ENCODE peak calls at places on chromosomes 11 and 22, in seven cellular contexts. Y is CD8-positive, alpha-beta T cell; P is fibroblast of the aortic adventitia; R is PC-9; L is cardiac muscle cell; V is NAMALWA; Z is GM06990. K is an unnamed sample.

GRCh38 chr11:107140988-107141387 is 122.7 kb upstream of the GUCY1A2 start:
- DNase-seq in L (no peak), Y (no peak), V (no peak), R (no peak), Z (no peak), P (no peak), K (no peak)

GRCh38 chr11:112042161-112042960 is 17.2 kb downstream of the DLAT start:
- DNase-seq in P (peak), Z (no peak), R (no peak), L (peak), V (no peak), Y (no peak), K (peak)

GRCh38 chr11:279966-280761 is 2.0 kb downstream of the NLRP6 start:
- DNase-seq in L (peak), Y (peak), R (no peak), P (no peak), Z (no peak), V (no peak), K (no peak)

GRCh38 chr22:19497245-19497644 is 17.5 kb downstream of the CDC45 start:
- DNase-seq in L (peak), Z (no peak), P (peak), R (no peak), V (no peak), Y (no peak), K (peak)

GRCh38 chr22:24601217-24602104 is 1.5 kb upstream of the GGT1 start:
- DNase-seq in P (no peak), R (peak), V (no peak), Z (no peak), L (no peak), Y (no peak), K (no peak)

GRCh38 chr22:35072939-35073338 is 7.0 kb downstream of the ISX start:
- DNase-seq in L (peak), V (no peak), R (no peak), P (no peak), Z (no peak), Y (no peak), K (no peak)

GRCh38 chr11:57500926-57501325 is 14.6 kb downstream of the SLC43A1 start:
- DNase-seq in R (no peak), Y (no peak), V (no peak), P (no peak), L (no peak), Z (no peak), K (no peak)

GRCh38 chr11:36056160-36056751 is 112.4 kb downstream of the LDLRAD3 start:
- DNase-seq in Z (no peak), P (peak), R (peak), L (peak), V (peak), Y (no peak), K (no peak)

GRCh38 chr22:32897400-32897799 is 95.9 kb downstream of the TIMP3 start:
- DNase-seq in R (no peak), L (peak), Y (no peak), P (peak), Z (no peak), V (no peak), K (no peak)

GRCh38 chr11:3835752-3836151 is 5.0 kb downstream of the RHOG start:
- DNase-seq in R (no peak), Y (no peak), V (no peak), L (no peak), Z (no peak), P (no peak), K (no peak)

GRCh38 chr22:31556627-31557203 is 60.4 kb downstream of the SFI1 start:
- DNase-seq in Z (no peak), V (peak), P (peak), L (peak), Y (no peak), R (peak), K (no peak)

GRCh38 chr11:23564370-23564769 is 704.1 kb upstream of the CCDC179 start:
- DNase-seq in P (no peak), L (no peak), Z (no peak), V (no peak), Y (no peak), R (no peak), K (no peak)

GRCh38 chr22:49046546-49047305 is 780.9 kb downstream of the BRD1 start:
- DNase-seq in Z (no peak), P (no peak), L (no peak), R (peak), V (peak), Y (no peak), K (no peak)

GRCh38 chr22:42066133-42066761 is 4.4 kb downstream of the NAGA start:
- DNase-seq in Y (no peak), P (no peak), R (no peak), Z (no peak), L (no peak), V (no peak), K (no peak)

GRCh38 chr11:32466279-32466915 is 31.1 kb upstream of the WT1 start:
- DNase-seq in V (no peak), Y (no peak), L (peak), P (peak), Z (no peak), R (no peak), K (no peak)

GRCh38 chr11:134361661-134362060 is 29.9 kb downstream of the GLB1L2 start:
- DNase-seq in R (no peak), P (no peak), V (no peak), Z (no peak), L (no peak), Y (no peak), K (no peak)

GRCh38 chr11:33912405-33913361 is 20.8 kb upstream of the LMO2 start:
- DNase-seq in Z (peak), V (peak), R (peak), P (peak), Y (no peak), L (peak), K (peak)

GRCh38 chr22:50434849-50435700 is 39.8 kb downstream of the SBF1 start:
- DNase-seq in R (no peak), Y (no peak), Z (peak), V (no peak), P (no peak), L (no peak), K (no peak)

GRCh38 chr22:43990044-43990443 is 34.1 kb upstream of the PARVB start:
- DNase-seq in L (no peak), R (no peak), V (no peak), P (no peak), Z (no peak), Y (no peak), K (no peak)

GRCh38 chr11:65476632-65477270 is 22.1 kb upstream of the MALAT1 start:
- DNase-seq in Z (no peak), L (no peak), P (peak), V (no peak), R (no peak), Y (no peak), K (no peak)

GRCh38 chr11:95445746-95446333 is 214.8 kb upstream of the SESN3 start:
- DNase-seq in V (no peak), Z (no peak), P (no peak), L (no peak), Y (no peak), R (no peak), K (no peak)

GRCh38 chr11:67055812-67056211 is 835 bp upstream of the RHOD start:
- DNase-seq in R (peak), Y (no peak), Z (no peak), L (peak), P (no peak), V (no peak), K (no peak)

GRCh38 chr11:128095459-128096096 is 491.8 kb downstream of the ETS1 start:
- DNase-seq in L (peak), R (peak), P (peak), V (peak), Z (no peak), Y (no peak), K (peak)

GRCh38 chr11:109062445-109062844 is 359.5 kb upstream of the C11orf87 start:
- DNase-seq in L (peak), V (no peak), Z (no peak), Y (no peak), P (peak), R (no peak), K (no peak)

GRCh38 chr11:28209906-28210305 is 101.7 kb downstream of the METTL15 start:
- DNase-seq in R (no peak), V (no peak), Z (no peak), Y (no peak), L (no peak), P (peak), K (no peak)

GRCh38 chr11:36213050-36213840 is 76.0 kb downstream of the COMMD9 start:
- DNase-seq in R (no peak), V (no peak), Z (no peak), P (no peak), L (no peak), Y (no peak), K (no peak)

GRCh38 chr11:295351-296205 is 3.7 kb downstream of the IFITM5 start:
- DNase-seq in Y (peak), V (no peak), Z (no peak), R (no peak), P (no peak), L (no peak), K (no peak)

GRCh38 chr11:71329165-71329510 is 76.8 kb upstream of the SHANK2 start:
- DNase-seq in Z (no peak), P (no peak), V (no peak), Y (no peak), R (no peak), L (no peak), K (no peak)

GRCh38 chr11:31214337-31214736 is 155.2 kb downstream of the DCDC1 start:
- DNase-seq in R (no peak), Z (no peak), L (no peak), V (no peak), Y (no peak), P (no peak), K (no peak)

GRCh38 chr22:47651216-47651987 is 889.0 kb downstream of the TBC1D22A start:
- DNase-seq in P (no peak), R (no peak), Y (no peak), V (no peak), Z (no peak), L (no peak), K (no peak)

GRCh38 chr11:15035283-15035682 is 38.1 kb upstream of the CALCB start:
- DNase-seq in Z (no peak), R (no peak), L (no peak), P (no peak), Y (no peak), V (no peak), K (no peak)

GRCh38 chr11:46903846-46904245 is 14.5 kb downstream of the LRP4 start:
- DNase-seq in Z (no peak), V (no peak), P (no peak), Y (no peak), R (no peak), L (no peak), K (no peak)

GRCh38 chr11:70517996-70518907 is 119.9 kb downstream of the CTTN start:
- DNase-seq in Y (no peak), L (peak), V (no peak), R (peak), P (peak), Z (no peak), K (no peak)

GRCh38 chr11:86688398-86689179 is 16.2 kb upstream of the ME3 start:
- DNase-seq in V (no peak), L (peak), Z (no peak), R (peak), Y (no peak), P (peak), K (peak)

GRCh38 chr11:125401746-125402145 is 94.3 kb downstream of the FEZ1 start:
- DNase-seq in R (no peak), L (peak), Z (no peak), Y (no peak), V (no peak), P (peak), K (no peak)

K was measured in non-pigmented ciliary epithelial cell.